ENCODE peak calls at places on chromosome 16, in six cellular contexts. One of them, this sample, is unnamed.

GRCh38 chr16:88432753-88433152 is 20.3 kb upstream of the ZFPM1 start:
- DNase-seq in GM12878: no peak
- DNase-seq in suprapubic skin: no peak
- DNase-seq in esophagus muscularis mucosa: no peak
- DNase-seq in A549: no peak
- DNase-seq in sigmoid colon: no peak
- DNase-seq in this sample: no peak

GRCh38 chr16:30659507-30660423 is 1.5 kb downstream of the FBRS start:
- DNase-seq in esophagus muscularis mucosa: no peak
- DNase-seq in sigmoid colon: peak
- DNase-seq in GM12878: no peak
- DNase-seq in suprapubic skin: no peak
- DNase-seq in A549: no peak
- DNase-seq in this sample: no peak

GRCh38 chr16:75552951-75553350 is 3.1 kb downstream of the TMEM231 start:
- DNase-seq in A549: no peak
- DNase-seq in suprapubic skin: no peak
- DNase-seq in sigmoid colon: no peak
- DNase-seq in esophagus muscularis mucosa: no peak
- DNase-seq in GM12878: no peak
- DNase-seq in this sample: no peak

GRCh38 chr16:85085721-85086120 is 26.6 kb downstream of the CIBAR2 start:
- DNase-seq in A549: no peak
- DNase-seq in esophagus muscularis mucosa: no peak
- DNase-seq in GM12878: no peak
- DNase-seq in suprapubic skin: no peak
- DNase-seq in sigmoid colon: no peak
- DNase-seq in this sample: no peak

GRCh38 chr16:50259334-50260205 is 6.8 kb upstream of the ADCY7 start:
- DNase-seq in esophagus muscularis mucosa: no peak
- DNase-seq in sigmoid colon: peak
- DNase-seq in GM12878: no peak
- DNase-seq in suprapubic skin: peak
- DNase-seq in A549: no peak
- DNase-seq in this sample: peak

GRCh38 chr16:58511933-58512815 is 3.1 kb upstream of the SETD6 start:
- DNase-seq in A549: peak
- DNase-seq in suprapubic skin: peak
- DNase-seq in esophagus muscularis mucosa: peak
- DNase-seq in sigmoid colon: peak
- DNase-seq in GM12878: no peak
- DNase-seq in this sample: peak

GRCh38 chr16:62638324-62638911 is 602.2 kb upstream of the CDH8 start:
- DNase-seq in A549: no peak
- DNase-seq in esophagus muscularis mucosa: no peak
- DNase-seq in GM12878: no peak
- DNase-seq in sigmoid colon: no peak
- DNase-seq in suprapubic skin: no peak
- DNase-seq in this sample: no peak

GRCh38 chr16:64307431-64307830 is 814.4 kb downstream of the CDH11 start:
- DNase-seq in sigmoid colon: no peak
- DNase-seq in A549: no peak
- DNase-seq in esophagus muscularis mucosa: no peak
- DNase-seq in suprapubic skin: no peak
- DNase-seq in GM12878: no peak
- DNase-seq in this sample: no peak

GRCh38 chr16:54459509-54460235 is 173.1 kb upstream of the IRX3 start:
- DNase-seq in A549: no peak
- DNase-seq in suprapubic skin: no peak
- DNase-seq in sigmoid colon: no peak
- DNase-seq in esophagus muscularis mucosa: no peak
- DNase-seq in GM12878: no peak
- DNase-seq in this sample: no peak

GRCh38 chr16:59573528-59574271 is 839.6 kb upstream of the GOT2 start:
- DNase-seq in esophagus muscularis mucosa: no peak
- DNase-seq in sigmoid colon: no peak
- DNase-seq in suprapubic skin: no peak
- DNase-seq in A549: peak
- DNase-seq in GM12878: no peak
- DNase-seq in this sample: no peak

GRCh38 chr16:21156767-21157467 is 1.6 kb upstream of the LDAF1 start:
- DNase-seq in A549: peak
- DNase-seq in GM12878: no peak
- DNase-seq in esophagus muscularis mucosa: no peak
- DNase-seq in sigmoid colon: peak
- DNase-seq in suprapubic skin: no peak
- DNase-seq in this sample: peak

GRCh38 chr16:59432934-59433333 is 698.8 kb upstream of the GOT2 start:
- DNase-seq in A549: no peak
- DNase-seq in esophagus muscularis mucosa: no peak
- DNase-seq in GM12878: no peak
- DNase-seq in suprapubic skin: no peak
- DNase-seq in sigmoid colon: no peak
- DNase-seq in this sample: no peak

GRCh38 chr16:79122343-79122742 is 478.2 kb downstream of the MAF start:
- DNase-seq in esophagus muscularis mucosa: no peak
- DNase-seq in suprapubic skin: no peak
- DNase-seq in GM12878: no peak
- DNase-seq in A549: no peak
- DNase-seq in sigmoid colon: no peak
- DNase-seq in this sample: no peak

GRCh38 chr16:27436921-27437650 is 35.1 kb downstream of the IL21R start:
- DNase-seq in A549: no peak
- DNase-seq in GM12878: no peak
- DNase-seq in esophagus muscularis mucosa: peak
- DNase-seq in sigmoid colon: peak
- DNase-seq in suprapubic skin: peak
- DNase-seq in this sample: peak

GRCh38 chr16:29303520-29303919 is 103.0 kb downstream of the NPIPB11 start:
- DNase-seq in GM12878: no peak
- DNase-seq in suprapubic skin: no peak
- DNase-seq in esophagus muscularis mucosa: no peak
- DNase-seq in A549: no peak
- DNase-seq in sigmoid colon: no peak
- DNase-seq in this sample: no peak

GRCh38 chr16:4934591-4934990 is 2.4 kb downstream of the PPL start:
- DNase-seq in GM12878: no peak
- DNase-seq in A549: no peak
- DNase-seq in esophagus muscularis mucosa: no peak
- DNase-seq in sigmoid colon: no peak
- DNase-seq in suprapubic skin: no peak
- DNase-seq in this sample: no peak
- H3K27ac ChIP-seq in GM12878: no peak
- H3K27ac ChIP-seq in A549: no peak
- H3K27ac ChIP-seq in esophagus muscularis mucosa: peak
- H3K27ac ChIP-seq in sigmoid colon: peak
- H3K27ac ChIP-seq in suprapubic skin: peak
- H3K27ac ChIP-seq in this sample: no peak

DNA sequence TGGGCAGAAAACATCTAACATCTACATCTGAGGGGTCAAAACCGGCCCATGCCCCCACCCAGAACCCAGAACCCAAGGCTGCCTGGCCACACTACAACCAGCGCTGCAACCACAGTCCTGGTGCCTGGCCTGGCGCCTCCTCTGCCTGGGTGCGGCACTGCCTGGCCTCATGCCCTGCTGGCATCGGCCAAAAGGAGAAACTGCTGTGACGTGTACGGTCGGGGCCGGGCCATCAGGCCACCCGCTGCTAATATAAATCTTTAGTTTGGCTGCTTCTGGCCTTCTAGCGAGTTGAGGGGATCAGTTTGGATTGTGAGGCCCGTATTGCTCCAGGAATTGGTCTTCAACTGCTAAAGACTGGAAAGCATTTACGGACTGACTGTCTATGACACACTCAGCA is 22.8 kb downstream of the TMEM204 start:
- DNase-seq in GM12878: no peak
- DNase-seq in A549: no peak
- DNase-seq in suprapubic skin: no peak
- DNase-seq in sigmoid colon: no peak
- DNase-seq in esophagus muscularis mucosa: no peak
- DNase-seq in this sample: peak
- TF ChIP-seq POLR2A in GM12878: no peak
- TF ChIP-seq POLR2A in A549: no peak
- TF ChIP-seq POLR2A in suprapubic skin: no peak
- TF ChIP-seq POLR2A in sigmoid colon: no peak
- TF ChIP-seq POLR2A in esophagus muscularis mucosa: no peak
- TF ChIP-seq POLR2A in this sample: no peak

GRCh38 chr16:66585477-66586239 is 6.4 kb downstream of the CMTM2 start:
- DNase-seq in A549: no peak
- DNase-seq in esophagus muscularis mucosa: no peak
- DNase-seq in sigmoid colon: no peak
- DNase-seq in GM12878: no peak
- DNase-seq in suprapubic skin: no peak
- DNase-seq in this sample: no peak

GRCh38 chr16:66590322-66590721 is 11.1 kb downstream of the CMTM2 start:
- DNase-seq in suprapubic skin: no peak
- DNase-seq in esophagus muscularis mucosa: no peak
- DNase-seq in A549: no peak
- DNase-seq in GM12878: no peak
- DNase-seq in sigmoid colon: no peak
- DNase-seq in this sample: no peak

GRCh38 chr16:66591018-66591417 is 11.8 kb downstream of the CMTM2 start:
- DNase-seq in GM12878: no peak
- DNase-seq in A549: no peak
- DNase-seq in sigmoid colon: no peak
- DNase-seq in suprapubic skin: no peak
- DNase-seq in esophagus muscularis mucosa: no peak
- DNase-seq in this sample: no peak

GRCh38 chr16:66588981-66589713 is 9.9 kb downstream of the CMTM2 start:
- DNase-seq in sigmoid colon: peak
- DNase-seq in GM12878: no peak
- DNase-seq in suprapubic skin: no peak
- DNase-seq in A549: peak
- DNase-seq in esophagus muscularis mucosa: no peak
- DNase-seq in this sample: peak

DNA sequence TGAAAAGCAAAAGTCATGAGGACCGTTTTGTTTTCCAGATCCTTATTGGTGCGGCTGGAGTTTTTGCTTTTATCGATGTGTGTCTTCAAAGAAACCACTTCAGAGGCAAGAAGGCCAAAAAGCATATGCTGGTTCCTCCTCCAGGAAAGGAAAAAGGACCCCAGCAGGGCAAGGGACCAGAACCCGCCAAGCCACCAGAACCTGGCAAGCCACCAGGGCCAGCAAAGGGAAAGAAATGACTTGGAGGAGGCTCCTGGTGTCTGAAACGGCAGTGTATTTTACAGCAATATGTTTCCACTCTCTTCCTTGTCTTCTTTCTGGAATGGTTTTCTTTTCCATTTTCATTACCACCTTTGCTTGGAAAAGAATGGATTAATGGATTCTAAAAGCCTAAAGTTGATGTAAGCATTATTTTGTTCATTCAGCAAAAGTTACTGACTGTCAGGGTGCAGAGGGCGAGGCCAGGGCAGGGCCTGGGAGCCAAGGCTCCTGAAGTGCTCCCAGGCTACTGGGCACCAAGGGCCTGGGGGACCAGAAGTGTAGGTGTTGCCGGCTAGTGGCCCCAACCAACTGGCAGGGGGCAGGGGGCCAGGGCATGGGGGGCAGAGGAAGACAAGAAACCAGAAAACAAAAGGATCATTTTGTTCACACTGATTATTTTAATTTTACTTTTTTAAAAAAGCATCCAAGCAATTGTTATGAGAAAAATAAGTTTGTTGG is 8.8 kb downstream of the CMTM2 start:
- DNase-seq in suprapubic skin: no peak
- DNase-seq in esophagus muscularis mucosa: no peak
- DNase-seq in A549: no peak
- DNase-seq in GM12878: no peak
- DNase-seq in sigmoid colon: no peak
- DNase-seq in this sample: no peak
- TF ChIP-seq EP300 in suprapubic skin: no peak
- TF ChIP-seq EP300 in esophagus muscularis mucosa: no peak
- TF ChIP-seq EP300 in A549: no peak
- TF ChIP-seq EP300 in GM12878: no peak
- TF ChIP-seq EP300 in sigmoid colon: no peak
- TF ChIP-seq EP300 in this sample: no peak

DNA sequence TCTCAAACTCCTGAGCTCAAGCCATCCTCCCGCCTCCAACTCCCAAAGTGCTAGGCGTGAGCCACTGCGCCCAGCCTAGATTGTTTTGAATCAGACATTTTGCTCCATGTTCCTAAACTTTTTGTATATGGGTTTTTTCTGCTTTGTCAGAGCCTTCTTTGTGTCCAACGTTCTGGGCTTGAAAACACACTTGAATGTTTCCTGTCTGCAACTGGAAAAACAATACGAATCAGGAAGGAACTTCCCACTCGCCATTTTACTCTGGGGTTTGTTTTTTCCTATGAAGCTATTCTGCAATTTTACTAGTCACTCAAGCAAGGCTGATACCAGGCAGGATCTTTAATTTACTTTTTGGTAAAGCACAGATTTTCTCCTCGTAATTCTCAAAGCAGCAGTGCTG is 31.6 kb downstream of the ARHGAP17 start:
- DNase-seq in sigmoid colon: no peak
- DNase-seq in esophagus muscularis mucosa: no peak
- DNase-seq in suprapubic skin: no peak
- DNase-seq in A549: no peak
- DNase-seq in GM12878: no peak
- DNase-seq in this sample: no peak
- H3K27ac ChIP-seq in sigmoid colon: peak
- H3K27ac ChIP-seq in esophagus muscularis mucosa: peak
- H3K27ac ChIP-seq in suprapubic skin: peak
- H3K27ac ChIP-seq in A549: no peak
- H3K27ac ChIP-seq in GM12878: peak
- H3K27ac ChIP-seq in this sample: peak

This sample was measured in stomach.